ENCODE peak calls at places on chromosomes 12 and 14, in five cellular contexts. L is stimulated activated effector memory CD8-positive, alpha-beta T cell treated with anti-CD3 and anti-CD28 coated beads, Interleukin-12 subunit alpha, Interleukin-12 subunit beta, amount 100 ng/mL, for 72 hours; S is AG04449; Z is stimulated activated CD8-positive, alpha-beta memory T cell treated with anti-CD3 and anti-CD28 coated beads, Interleukin-2, amount 100 ng/mL, for 1 hour; M is EL. G is an unnamed sample.

GRCh38 chr12:21691515-21691914 is 33.9 kb upstream of the LDHB start:
- DNase-seq in L (no peak), S (no peak), Z (no peak), M (no peak), G (no peak)

GRCh38 chr12:131164096-131164872 is 210.6 kb downstream of the ADGRD1 start:
- DNase-seq in L (no peak), S (no peak), Z (no peak), M (no peak), G (no peak)

GRCh38 chr12:122893208-122894151 is 2.4 kb downstream of the VPS37B start:
- DNase-seq in L (no peak), S (no peak), Z (no peak), M (no peak), G (no peak)

GRCh38 chr14:103856105-103856504 is 8.7 kb upstream of the PPP1R13B start:
- DNase-seq in L (no peak), S (no peak), Z (no peak), M (no peak), G (no peak)

GRCh38 chr12:1595026-1595561 is 713 bp upstream of the FBXL14 start:
- DNase-seq in L (no peak), S (no peak), Z (no peak), M (no peak), G (no peak)

GRCh38 chr14:79111963-79112362 is 941.8 kb downstream of the NRXN3 start:
- DNase-seq in L (no peak), S (no peak), Z (no peak), M (peak), G (no peak)

GRCh38 chr12:19671695-19672094 is 232.4 kb downstream of the AEBP2 start:
- DNase-seq in L (no peak), S (no peak), Z (no peak), M (no peak), G (no peak)

GRCh38 chr14:75249251-75249957 is 29.2 kb upstream of the FOS start:
- DNase-seq in L (peak), S (no peak), Z (peak), M (no peak), G (no peak)

GRCh38 chr14:25015761-25016160 is 34.2 kb downstream of the STXBP6 start:
- DNase-seq in L (no peak), S (no peak), Z (no peak), M (no peak), G (no peak)

GRCh38 chr12:8827551-8828347 is 5.3 kb downstream of the A2ML1 start:
- DNase-seq in L (no peak), S (no peak), Z (no peak), M (no peak), G (no peak)

GRCh38 chr14:92846162-92846897 is 52.2 kb downstream of the GOLGA5 start:
- DNase-seq in L (peak), S (peak), Z (no peak), M (peak), G (peak)

GRCh38 chr14:93041002-93041401 is 74.7 kb downstream of the ITPK1 start:
- DNase-seq in L (no peak), S (no peak), Z (no peak), M (no peak), G (no peak)

GRCh38 chr12:121223283-121223946 is 13.5 kb downstream of the P2RX4 start:
- DNase-seq in L (no peak), S (no peak), Z (no peak), M (peak), G (no peak)

GRCh38 chr12:65756956-65757511 is 67.2 kb upstream of the HMGA2 start:
- DNase-seq in L (no peak), S (no peak), Z (no peak), M (peak), G (no peak)

GRCh38 chr12:1559729-1560128 is 34.7 kb downstream of the FBXL14 start:
- DNase-seq in L (no peak), S (no peak), Z (no peak), M (no peak), G (no peak)

GRCh38 chr12:114241973-114242434 is 163.9 kb downstream of the TBX5 start:
- DNase-seq in L (no peak), S (no peak), Z (no peak), M (no peak), G (no peak)

GRCh38 chr12:103956515-103957027 is 9.1 kb upstream of the TDG start:
- DNase-seq in L (no peak), S (no peak), Z (no peak), M (no peak), G (no peak)

GRCh38 chr14:100749967-100750597 is 23.4 kb downstream of the DLK1 start:
- DNase-seq in L (no peak), S (no peak), Z (no peak), M (no peak), G (no peak)